ENCODE peak calls at places on chromosomes 6 and 20, in five cellular contexts. One of them, this sample, is unnamed.

GRCh38 chr20:40471261-40471629 is 217.8 kb downstream of the MAFB start:
- DNase-seq in type B pancreatic cell: no peak
- DNase-seq in fibroblast of pulmonary artery: no peak
- DNase-seq in A549: peak
- DNase-seq in lower lobe of right lung: no peak
- DNase-seq in this sample: no peak

GRCh38 chr20:63064310-63064709 is 57.5 kb upstream of the BHLHE23 start:
- DNase-seq in type B pancreatic cell: no peak
- DNase-seq in fibroblast of pulmonary artery: no peak
- DNase-seq in A549: no peak
- DNase-seq in lower lobe of right lung: peak
- DNase-seq in this sample: no peak

GRCh38 chr20:41412324-41412723 is 45.7 kb upstream of the EMILIN3 start:
- DNase-seq in type B pancreatic cell: no peak
- DNase-seq in fibroblast of pulmonary artery: no peak
- DNase-seq in A549: no peak
- DNase-seq in lower lobe of right lung: no peak
- DNase-seq in this sample: no peak

GRCh38 chr20:37907677-37908397 is 4.9 kb downstream of the VSTM2L start:
- DNase-seq in type B pancreatic cell: no peak
- DNase-seq in fibroblast of pulmonary artery: peak
- DNase-seq in A549: peak
- DNase-seq in lower lobe of right lung: no peak
- DNase-seq in this sample: no peak

GRCh38 chr6:112443118-112443641 is 96.0 kb downstream of the RFPL4B start:
- DNase-seq in type B pancreatic cell: no peak
- DNase-seq in fibroblast of pulmonary artery: no peak
- DNase-seq in A549: no peak
- DNase-seq in lower lobe of right lung: no peak
- DNase-seq in this sample: no peak

GRCh38 chr20:39691151-39691862 is 729.2 kb downstream of the DHX35 start:
- DNase-seq in type B pancreatic cell: no peak
- DNase-seq in fibroblast of pulmonary artery: no peak
- DNase-seq in A549: no peak
- DNase-seq in lower lobe of right lung: no peak
- DNase-seq in this sample: no peak

GRCh38 chr20:23270427-23270911 is 80.1 kb upstream of the NXT1 start:
- DNase-seq in type B pancreatic cell: no peak
- DNase-seq in fibroblast of pulmonary artery: peak
- DNase-seq in A549: peak
- DNase-seq in lower lobe of right lung: no peak
- DNase-seq in this sample: no peak

GRCh38 chr20:41249371-41249770 is 68.2 kb downstream of the ZHX3 start:
- DNase-seq in type B pancreatic cell: no peak
- DNase-seq in fibroblast of pulmonary artery: peak
- DNase-seq in A549: peak
- DNase-seq in lower lobe of right lung: no peak
- DNase-seq in this sample: no peak

GRCh38 chr6:30071081-30071818 is 4.3 kb downstream of the PPP1R11 start:
- DNase-seq in type B pancreatic cell: no peak
- DNase-seq in fibroblast of pulmonary artery: peak
- DNase-seq in A549: no peak
- DNase-seq in lower lobe of right lung: peak
- DNase-seq in this sample: no peak

GRCh38 chr6:47633141-47633540 is 65.2 kb upstream of the ADGRF4 start:
- DNase-seq in type B pancreatic cell: no peak
- DNase-seq in fibroblast of pulmonary artery: peak
- DNase-seq in A549: peak
- DNase-seq in lower lobe of right lung: no peak
- DNase-seq in this sample: no peak

GRCh38 chr6:44496705-44497369 is 109.3 kb downstream of the CDC5L start:
- DNase-seq in type B pancreatic cell: peak
- DNase-seq in fibroblast of pulmonary artery: no peak
- DNase-seq in A549: no peak
- DNase-seq in lower lobe of right lung: no peak
- DNase-seq in this sample: no peak

GRCh38 chr6:33609444-33610034 is 11.6 kb upstream of the ITPR3 start:
- DNase-seq in type B pancreatic cell: no peak
- DNase-seq in fibroblast of pulmonary artery: peak
- DNase-seq in A549: no peak
- DNase-seq in lower lobe of right lung: no peak
- DNase-seq in this sample: no peak

GRCh38 chr20:45647441-45648050 is 16.5 kb upstream of the WFDC9 start:
- DNase-seq in type B pancreatic cell: no peak
- DNase-seq in fibroblast of pulmonary artery: no peak
- DNase-seq in A549: no peak
- DNase-seq in lower lobe of right lung: no peak
- DNase-seq in this sample: no peak

GRCh38 chr20:23084282-23084844 is 1.8 kb downstream of the CD93 start:
- DNase-seq in type B pancreatic cell: no peak
- DNase-seq in fibroblast of pulmonary artery: no peak
- DNase-seq in A549: no peak
- DNase-seq in lower lobe of right lung: no peak
- DNase-seq in this sample: no peak

GRCh38 chr6:16762547-16763477 is 1.6 kb upstream of the ATXN1 start:
- DNase-seq in type B pancreatic cell: no peak
- DNase-seq in fibroblast of pulmonary artery: peak
- DNase-seq in A549: peak
- DNase-seq in lower lobe of right lung: peak
- DNase-seq in this sample: peak

GRCh38 chr6:106547053-106547414 is 82.3 kb downstream of the RTN4IP1 start:
- DNase-seq in type B pancreatic cell: no peak
- DNase-seq in fibroblast of pulmonary artery: peak
- DNase-seq in A549: no peak
- DNase-seq in lower lobe of right lung: no peak
- DNase-seq in this sample: no peak

GRCh38 chr20:25623736-25624499 is at the start of gene NANP:
- DNase-seq in type B pancreatic cell: peak
- DNase-seq in fibroblast of pulmonary artery: peak
- DNase-seq in A549: peak
- DNase-seq in lower lobe of right lung: peak
- DNase-seq in this sample: peak

GRCh38 chr20:38158701-38159325 is 6.3 kb downstream of the TGM2 start:
- DNase-seq in type B pancreatic cell: no peak
- DNase-seq in fibroblast of pulmonary artery: peak
- DNase-seq in A549: no peak
- DNase-seq in lower lobe of right lung: peak
- DNase-seq in this sample: no peak

GRCh38 chr6:138017156-138017757 is 90.0 kb downstream of the PERP start:
- DNase-seq in type B pancreatic cell: no peak
- DNase-seq in fibroblast of pulmonary artery: peak
- DNase-seq in A549: no peak
- DNase-seq in lower lobe of right lung: no peak
- DNase-seq in this sample: no peak

GRCh38 chr6:33944686-33945411 is 141.0 kb upstream of the MLN start:
- DNase-seq in type B pancreatic cell: no peak
- DNase-seq in fibroblast of pulmonary artery: no peak
- DNase-seq in A549: no peak
- DNase-seq in lower lobe of right lung: no peak
- DNase-seq in this sample: no peak

GRCh38 chr6:31271641-31272357 is at the start of gene HLA-C:
- DNase-seq in type B pancreatic cell: peak
- DNase-seq in fibroblast of pulmonary artery: peak
- DNase-seq in A549: peak
- DNase-seq in lower lobe of right lung: peak
- DNase-seq in this sample: peak
- TF ChIP-seq CTCF in type B pancreatic cell: no peak
- TF ChIP-seq CTCF in fibroblast of pulmonary artery: peak
- TF ChIP-seq CTCF in A549: no peak
- TF ChIP-seq CTCF in lower lobe of right lung: no peak
- TF ChIP-seq CTCF in this sample: no peak

DNA sequence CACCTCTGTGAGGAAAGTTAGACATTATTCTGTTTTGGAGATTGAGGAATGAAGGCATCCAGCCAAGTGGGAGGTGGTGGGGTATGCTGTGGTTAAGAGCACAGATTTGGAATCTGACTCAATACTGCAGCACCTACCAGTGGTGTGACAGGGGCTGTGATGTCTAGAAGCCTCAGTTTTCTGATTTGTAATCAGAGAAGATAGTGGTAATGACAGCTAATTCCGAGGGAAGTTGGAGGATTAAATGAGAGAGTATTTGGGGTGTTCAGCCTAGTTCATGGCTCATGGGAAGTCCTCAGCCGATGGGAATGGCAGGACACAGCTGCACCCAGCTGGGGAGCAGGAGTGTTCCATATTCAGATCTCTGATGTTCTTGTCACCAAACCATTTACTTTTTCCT is 9.2 kb downstream of the SLC9A8 start:
- DNase-seq in type B pancreatic cell: no peak
- DNase-seq in fibroblast of pulmonary artery: peak
- DNase-seq in A549: no peak
- DNase-seq in lower lobe of right lung: no peak
- DNase-seq in this sample: no peak
- TF ChIP-seq CTCF in type B pancreatic cell: no peak
- TF ChIP-seq CTCF in fibroblast of pulmonary artery: peak
- TF ChIP-seq CTCF in A549: no peak
- TF ChIP-seq CTCF in lower lobe of right lung: no peak
- TF ChIP-seq CTCF in this sample: no peak

GRCh38 chr6:6694368-6694780 is 105.9 kb downstream of the LY86 start:
- DNase-seq in type B pancreatic cell: no peak
- DNase-seq in fibroblast of pulmonary artery: no peak
- DNase-seq in A549: no peak
- DNase-seq in lower lobe of right lung: peak
- DNase-seq in this sample: no peak
- TF ChIP-seq CTCF in type B pancreatic cell: no peak
- TF ChIP-seq CTCF in fibroblast of pulmonary artery: no peak
- TF ChIP-seq CTCF in A549: no peak
- TF ChIP-seq CTCF in lower lobe of right lung: peak
- TF ChIP-seq CTCF in this sample: no peak

GRCh38 chr20:49484180-49485140 is 2.0 kb upstream of the KCNB1 start:
- DNase-seq in type B pancreatic cell: peak
- DNase-seq in fibroblast of pulmonary artery: peak
- DNase-seq in A549: peak
- DNase-seq in lower lobe of right lung: peak
- DNase-seq in this sample: peak
- TF ChIP-seq CTCF in type B pancreatic cell: peak
- TF ChIP-seq CTCF in fibroblast of pulmonary artery: peak
- TF ChIP-seq CTCF in A549: peak
- TF ChIP-seq CTCF in lower lobe of right lung: peak
- TF ChIP-seq CTCF in this sample: peak

GRCh38 chr6:110537208-110538123 is 61.1 kb upstream of the SLC22A16 start:
- DNase-seq in type B pancreatic cell: no peak
- DNase-seq in fibroblast of pulmonary artery: peak
- DNase-seq in A549: peak
- DNase-seq in lower lobe of right lung: no peak
- DNase-seq in this sample: no peak

GRCh38 chr6:110532401-110532800 is 56.0 kb upstream of the SLC22A16 start:
- DNase-seq in type B pancreatic cell: no peak
- DNase-seq in fibroblast of pulmonary artery: no peak
- DNase-seq in A549: no peak
- DNase-seq in lower lobe of right lung: no peak
- DNase-seq in this sample: no peak

GRCh38 chr6:110530671-110531070 is 54.3 kb upstream of the SLC22A16 start:
- DNase-seq in type B pancreatic cell: no peak
- DNase-seq in fibroblast of pulmonary artery: no peak
- DNase-seq in A549: no peak
- DNase-seq in lower lobe of right lung: no peak
- DNase-seq in this sample: no peak

GRCh38 chr6:110538416-110539060 is 62.1 kb upstream of the SLC22A16 start:
- DNase-seq in type B pancreatic cell: no peak
- DNase-seq in fibroblast of pulmonary artery: peak
- DNase-seq in A549: no peak
- DNase-seq in lower lobe of right lung: no peak
- DNase-seq in this sample: no peak

GRCh38 chr6:110534731-110535164 is 58.3 kb upstream of the SLC22A16 start:
- DNase-seq in type B pancreatic cell: no peak
- DNase-seq in fibroblast of pulmonary artery: peak
- DNase-seq in A549: no peak
- DNase-seq in lower lobe of right lung: no peak
- DNase-seq in this sample: no peak
- TF ChIP-seq CTCF in type B pancreatic cell: no peak
- TF ChIP-seq CTCF in fibroblast of pulmonary artery: no peak
- TF ChIP-seq CTCF in A549: no peak
- TF ChIP-seq CTCF in lower lobe of right lung: no peak
- TF ChIP-seq CTCF in this sample: no peak

GRCh38 chr20:61814726-61815125 is 251.0 kb downstream of the TAF4 start:
- DNase-seq in type B pancreatic cell: no peak
- DNase-seq in fibroblast of pulmonary artery: no peak
- DNase-seq in A549: no peak
- DNase-seq in lower lobe of right lung: peak
- DNase-seq in this sample: no peak

GRCh38 chr20:61813791-61814190 is 251.9 kb downstream of the TAF4 start:
- DNase-seq in type B pancreatic cell: no peak
- DNase-seq in fibroblast of pulmonary artery: no peak
- DNase-seq in A549: no peak
- DNase-seq in lower lobe of right lung: peak
- DNase-seq in this sample: no peak

GRCh38 chr20:61814244-61814643 is 251.4 kb downstream of the TAF4 start:
- DNase-seq in type B pancreatic cell: no peak
- DNase-seq in fibroblast of pulmonary artery: no peak
- DNase-seq in A549: no peak
- DNase-seq in lower lobe of right lung: peak
- DNase-seq in this sample: no peak

GRCh38 chr20:61815678-61816077 is 250.0 kb downstream of the TAF4 start:
- DNase-seq in type B pancreatic cell: no peak
- DNase-seq in fibroblast of pulmonary artery: no peak
- DNase-seq in A549: no peak
- DNase-seq in lower lobe of right lung: peak
- DNase-seq in this sample: no peak

DNA sequence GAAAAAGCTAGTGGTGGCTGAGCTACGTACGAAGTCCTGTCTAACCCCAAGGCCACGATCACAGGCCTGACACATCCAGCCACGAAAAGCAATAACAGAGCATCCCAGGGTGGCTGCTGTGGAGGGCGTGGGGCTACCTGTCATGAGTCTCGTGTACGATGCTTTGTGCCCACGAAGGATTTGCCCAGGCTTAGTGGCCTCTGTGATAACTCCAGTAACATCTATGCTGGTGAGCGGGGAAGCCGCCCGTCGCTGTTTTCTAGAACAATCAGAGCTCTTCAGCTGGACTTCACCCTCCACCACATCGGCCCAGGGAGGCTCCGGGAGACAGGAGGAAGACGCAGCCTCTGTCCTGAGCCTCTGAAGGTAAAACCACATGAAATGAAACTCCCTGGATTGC is 250.5 kb downstream of the TAF4 start:
- DNase-seq in type B pancreatic cell: no peak
- DNase-seq in fibroblast of pulmonary artery: no peak
- DNase-seq in A549: no peak
- DNase-seq in lower lobe of right lung: peak
- DNase-seq in this sample: no peak
- TF ChIP-seq CTCF in type B pancreatic cell: no peak
- TF ChIP-seq CTCF in fibroblast of pulmonary artery: no peak
- TF ChIP-seq CTCF in A549: no peak
- TF ChIP-seq CTCF in lower lobe of right lung: no peak
- TF ChIP-seq CTCF in this sample: no peak

DNA sequence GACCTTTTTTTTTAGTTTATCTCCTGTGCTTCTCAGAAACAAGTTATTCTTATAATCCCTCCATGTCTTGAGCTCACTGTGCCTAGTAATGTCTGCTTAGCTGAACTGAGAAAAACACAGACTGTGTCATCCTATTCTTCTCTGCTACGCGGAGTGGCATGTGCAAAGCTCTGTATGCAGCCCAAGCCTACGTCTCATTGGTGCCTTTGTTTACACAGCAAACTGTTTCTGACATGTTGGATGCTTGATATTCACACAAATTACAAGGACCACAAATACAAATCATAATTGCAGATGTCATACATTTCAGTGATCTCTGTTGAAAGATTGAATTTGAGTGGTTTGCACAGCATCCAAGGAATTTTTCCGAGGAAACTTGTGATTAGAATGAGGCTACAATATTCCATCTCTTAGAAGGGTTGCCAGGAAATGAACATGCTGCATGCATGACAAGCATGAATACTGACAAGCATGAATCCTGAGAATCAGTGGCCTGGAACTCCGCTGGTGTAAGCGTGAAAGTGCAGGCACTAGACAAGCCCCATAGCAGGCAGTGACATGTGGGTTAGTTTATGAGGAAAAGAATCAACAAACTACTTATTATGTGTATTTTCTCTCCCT is 128.4 kb upstream of the SGK1 start:
- DNase-seq in type B pancreatic cell: no peak
- DNase-seq in fibroblast of pulmonary artery: peak
- DNase-seq in A549: no peak
- DNase-seq in lower lobe of right lung: no peak
- DNase-seq in this sample: no peak
- TF ChIP-seq CTCF in type B pancreatic cell: no peak
- TF ChIP-seq CTCF in fibroblast of pulmonary artery: peak
- TF ChIP-seq CTCF in A549: no peak
- TF ChIP-seq CTCF in lower lobe of right lung: no peak
- TF ChIP-seq CTCF in this sample: no peak